ENCODE peak calls at places on chromosome 20, in eight cellular contexts. I is stimulated activated CD4-positive, alpha-beta T cell treated with anti-CD3 and anti-CD28 coated beads, Interleukin-2, amount 100 ng/mL, for 24 hours; W is MCF 10A; G is foreskin fibroblast; Y is AG20443; D is hippocampal formation; E is T-helper 2 cell; L is NCI-H774. C is an unnamed sample.
A peak's percentile ranks its signal among the peaks of the same experiment; 100 is the strongest.

GRCh38 chr20:33158637-33159385 is 9.1 kb upstream of the BPIFA2 start:
- DNase-seq in D (no peak), G (no peak), W (no peak), L (no peak), E (no peak), Y (no peak), I (no peak), C (no peak)

GRCh38 chr20:8151371-8151770 is 19.3 kb downstream of the PLCB1 start:
- DNase-seq in I (no peak), L (no peak), E (no peak), G (no peak), W (peak; percentile 29), D (no peak), Y (no peak), C (no peak)

GRCh38 chr20:57544838-57545564 is 15.9 kb upstream of the PCK1 start:
- DNase-seq in L (no peak), Y (no peak), E (no peak), G (no peak), D (no peak), I (no peak), W (no peak), C (no peak)

GRCh38 chr20:38034961-38035360 is 1.4 kb downstream of the RPRD1B start:
- DNase-seq in W (no peak), G (no peak), I (no peak), L (no peak), D (no peak), E (no peak), Y (no peak), C (peak; percentile 63)

GRCh38 chr20:44776977-44777376 is 31.3 kb downstream of the KCNK15 start:
- DNase-seq in L (no peak), W (peak; percentile 53), I (no peak), E (no peak), D (no peak), Y (no peak), G (no peak), C (peak; percentile 30)

GRCh38 chr20:5364136-5364821 is 47.5 kb upstream of the PROKR2 start:
- DNase-seq in L (no peak), I (no peak), Y (no peak), G (no peak), E (no peak), W (no peak), D (no peak), C (no peak)

GRCh38 chr20:29497261-29497671 is 1760.2 kb upstream of the DEFB115 start:
- DNase-seq in I (peak; percentile 42), D (no peak), E (peak; percentile 30), L (peak; percentile 92), Y (peak; percentile 8), W (no peak), G (no peak), C (no peak)

GRCh38 chr20:58634121-58634817 is 16.8 kb upstream of the STX16 start:
- DNase-seq in E (no peak), D (no peak), Y (no peak), G (peak; percentile 73), I (peak; percentile 36), W (no peak), L (no peak), C (no peak)

GRCh38 chr20:1003920-1004697 is 2.0 kb upstream of the RSPO4 start:
- DNase-seq in W (no peak), I (no peak), L (no peak), D (no peak), E (no peak), Y (no peak), G (no peak), C (no peak)

GRCh38 chr20:49245921-49246740 is 26.9 kb downstream of the DDX27 start:
- DNase-seq in Y (peak; percentile 78), D (peak; percentile 23), L (peak; percentile 2), I (no peak), E (no peak), G (peak; percentile 56), W (peak; percentile 62), C (peak; percentile 72)